ENCODE peak calls at places on chromosomes 3 and 15, in six cellular contexts. G, K, E, B, N and S are unnamed samples.

GRCh38 chr3:76352069-76352847 is 566.9 kb upstream of the ZNF717 start:
- DNase-seq in G (no peak), K (no peak), E (peak; percentile 65), B (no peak), N (no peak), S (no peak)

GRCh38 chr3:112640333-112640863 is 545 bp downstream of the CCDC80 start:
- DNase-seq in G (peak; percentile 85), K (no peak), E (no peak), B (no peak), N (no peak), S (no peak)

GRCh38 chr3:123621510-123622189 is 36.8 kb upstream of the HACD2 start:
- DNase-seq in G (no peak), K (no peak), E (no peak), B (no peak), N (no peak), S (no peak)

GRCh38 chr15:78107471-78107870 is 15.1 kb downstream of the SH2D7 start:
- DNase-seq in G (no peak), K (no peak), E (no peak), B (no peak), N (no peak), S (no peak)

GRCh38 chr3:111311709-111312235 is 230.2 kb upstream of the CD96 start:
- DNase-seq in G (peak; percentile 80), K (no peak), E (peak; percentile 74), B (no peak), N (no peak), S (peak; percentile 47)

GRCh38 chr3:125068265-125068664 is 12.5 kb upstream of the HEG1 start:
- DNase-seq in G (no peak), K (no peak), E (no peak), B (no peak), N (no peak), S (no peak)

GRCh38 chr3:171333784-171334464 is 126.3 kb downstream of the TNIK start:
- DNase-seq in G (no peak), K (no peak), E (no peak), B (no peak), N (no peak), S (no peak)

GRCh38 chr3:30720586-30721313 is 114.3 kb downstream of the TGFBR2 start:
- DNase-seq in G (peak; percentile 82), K (no peak), E (no peak), B (no peak), N (no peak), S (peak; percentile 25)

GRCh38 chr3:15171096-15171495 is 35.0 kb upstream of the CAPN7 start:
- DNase-seq in G (no peak), K (no peak), E (no peak), B (no peak), N (no peak), S (no peak)

GRCh38 chr15:38320181-38320580 is 67.5 kb downstream of the SPRED1 start:
- DNase-seq in G (no peak), K (no peak), E (no peak), B (no peak), N (no peak), S (no peak)

GRCh38 chr3:106183762-106184391 is 315.1 kb upstream of the CBLB start:
- DNase-seq in G (peak; percentile 75), K (no peak), E (no peak), B (no peak), N (peak; percentile 25), S (no peak)

GRCh38 chr3:160187288-160187687 is 37.9 kb upstream of the C3orf80 start:
- DNase-seq in G (no peak), K (no peak), E (no peak), B (no peak), N (no peak), S (no peak)

GRCh38 chr3:121883507-121883906 is 10.7 kb upstream of the SLC15A2 start:
- DNase-seq in G (peak; percentile 14), K (no peak), E (peak; percentile 55), B (no peak), N (peak; percentile 32), S (peak; percentile 3)

GRCh38 chr3:8658326-8659212 is 14.0 kb upstream of the SSUH2 start:
- DNase-seq in G (peak; percentile 87), K (no peak), E (no peak), B (peak; percentile 96), N (peak; percentile 68), S (peak; percentile 70)

GRCh38 chr15:42012241-42012640 is 8.6 kb downstream of the PLA2G4E start:
- DNase-seq in G (no peak), K (no peak), E (no peak), B (peak; percentile 39), N (no peak), S (peak; percentile 80)

GRCh38 chr15:74523982-74524381 is 17.0 kb upstream of the ARID3B start:
- DNase-seq in G (no peak), K (no peak), E (no peak), B (no peak), N (no peak), S (peak; percentile 46)

GRCh38 chr3:119181765-119182164 is 8.4 kb downstream of the UPK1B start:
- DNase-seq in G (peak; percentile 33), K (no peak), E (no peak), B (peak; percentile 53), N (no peak), S (no peak)

GRCh38 chr15:67303490-67304363 is 49.1 kb downstream of the IQCH start:
- DNase-seq in G (peak; percentile 20), K (peak; percentile 23), E (peak; percentile 49), B (no peak), N (peak; percentile 57), S (peak; percentile 56)

GRCh38 chr15:65132841-65133549 is 613 bp downstream of the PDCD7 start:
- DNase-seq in G (peak; percentile 51), K (no peak), E (peak; percentile 37), B (peak; percentile 45), N (no peak), S (peak; percentile 45)

GRCh38 chr15:62521396-62521795 is 356.3 kb upstream of the C2CD4B start:
- DNase-seq in G (no peak), K (no peak), E (no peak), B (no peak), N (no peak), S (no peak)

GRCh38 chr3:51819709-51820406 is 40.8 kb upstream of the IQCF6 start:
- DNase-seq in G (no peak), K (no peak), E (no peak), B (no peak), N (no peak), S (no peak)

GRCh38 chr3:119969759-119970158 is 124.5 kb downstream of the GSK3B start:
- DNase-seq in G (peak; percentile 12), K (no peak), E (no peak), B (no peak), N (no peak), S (no peak)

GRCh38 chr3:188863999-188864406 is 307.8 kb upstream of the TPRG1 start:
- DNase-seq in G (peak; percentile 86), K (no peak), E (no peak), B (no peak), N (no peak), S (no peak)

GRCh38 chr15:36579792-36580431 is 486 bp downstream of the CDIN1 start:
- DNase-seq in G (no peak), K (peak; percentile 5), E (no peak), B (peak; percentile 27), N (peak; percentile 19), S (no peak)

GRCh38 chr3:111947179-111947727 is 31.6 kb upstream of the ABHD10 start:
- DNase-seq in G (peak; percentile 79), K (no peak), E (no peak), B (no peak), N (no peak), S (no peak)

GRCh38 chr3:105365536-105366301 is 990 bp upstream of the ALCAM start:
- DNase-seq in G (peak; percentile 63), K (no peak), E (no peak), B (peak; percentile 24), N (peak; percentile 43), S (peak; percentile 27)

GRCh38 chr3:186514296-186515002 is 29.7 kb downstream of the CRYGS start:
- DNase-seq in G (no peak), K (no peak), E (peak; percentile 30), B (no peak), N (no peak), S (peak; percentile 18)

GRCh38 chr15:72135719-72136118 is 17.5 kb downstream of the SENP8 start:
- DNase-seq in G (no peak), K (no peak), E (no peak), B (no peak), N (peak; percentile 97), S (no peak)

GRCh38 chr3:64327039-64327804 is 102.0 kb upstream of the PRICKLE2 start:
- DNase-seq in G (no peak), K (no peak), E (no peak), B (no peak), N (no peak), S (no peak)

GRCh38 chr3:114411292-114411691 is 117.5 kb downstream of the TIGIT start:
- DNase-seq in G (peak; percentile 81), K (no peak), E (no peak), B (no peak), N (no peak), S (no peak)

GRCh38 chr3:5317572-5317971 is 130.1 kb downstream of the EDEM1 start:
- DNase-seq in G (peak; percentile 44), K (no peak), E (no peak), B (no peak), N (no peak), S (no peak)

GRCh38 chr3:162295323-162295983 is 798.8 kb downstream of the OTOL1 start:
- DNase-seq in G (peak; percentile 98), K (no peak), E (no peak), B (no peak), N (no peak), S (no peak)

GRCh38 chr15:82709081-82709420 is 624 bp downstream of the AP3B2 start:
- DNase-seq in G (no peak), K (no peak), E (no peak), B (no peak), N (no peak), S (no peak)

GRCh38 chr3:100609305-100609704 is at the start of gene ADGRG7:
- DNase-seq in G (no peak), K (no peak), E (no peak), B (no peak), N (no peak), S (peak; percentile 93)

GRCh38 chr3:41137686-41138111 is 61.6 kb upstream of the CTNNB1 start:
- DNase-seq in G (peak; percentile 22), K (no peak), E (no peak), B (no peak), N (no peak), S (no peak)

GRCh38 chr3:31610700-31611275 is 78.1 kb downstream of the STT3B start:
- DNase-seq in G (peak; percentile 28), K (no peak), E (peak; percentile 47), B (no peak), N (no peak), S (peak; percentile 27)

GRCh38 chr3:196143708-196144382 is 62.0 kb upstream of the TFRC start:
- DNase-seq in G (no peak), K (no peak), E (no peak), B (no peak), N (no peak), S (no peak)

GRCh38 chr3:64667887-64668581 is 19.8 kb downstream of the ADAMTS9 start:
- DNase-seq in G (no peak), K (no peak), E (no peak), B (no peak), N (no peak), S (no peak)